ENCODE peak calls at places on chromosomes 6 and 20, in nine cellular contexts. One of them, this sample, is unnamed.

GRCh38 chr6:161750677-161751076 is 476.8 kb upstream of the AGPAT4 start:
- DNase-seq in psoas muscle: no peak
- DNase-seq in heart right ventricle: no peak
- DNase-seq in GM10248: no peak
- DNase-seq in nephron progenitor cell: no peak
- DNase-seq in fibroblast of the aortic adventitia: peak
- DNase-seq in mesothelial cell of epicardium: no peak
- DNase-seq in astrocyte of the spinal cord: no peak
- DNase-seq in uterus: no peak
- DNase-seq in this sample: no peak

GRCh38 chr20:49219924-49220831 is 962 bp downstream of the DDX27 start:
- DNase-seq in psoas muscle: no peak
- DNase-seq in heart right ventricle: no peak
- DNase-seq in GM10248: no peak
- DNase-seq in nephron progenitor cell: no peak
- DNase-seq in fibroblast of the aortic adventitia: peak
- DNase-seq in mesothelial cell of epicardium: no peak
- DNase-seq in astrocyte of the spinal cord: no peak
- DNase-seq in uterus: no peak
- DNase-seq in this sample: no peak

GRCh38 chr6:128057541-128058335 is 156.9 kb upstream of the THEMIS start:
- DNase-seq in psoas muscle: no peak
- DNase-seq in heart right ventricle: no peak
- DNase-seq in GM10248: no peak
- DNase-seq in nephron progenitor cell: no peak
- DNase-seq in fibroblast of the aortic adventitia: peak
- DNase-seq in mesothelial cell of epicardium: no peak
- DNase-seq in astrocyte of the spinal cord: no peak
- DNase-seq in uterus: no peak
- DNase-seq in this sample: no peak

GRCh38 chr6:31005249-31006020 is 4.8 kb upstream of the MUC22 start:
- DNase-seq in psoas muscle: peak
- DNase-seq in heart right ventricle: peak
- DNase-seq in GM10248: no peak
- DNase-seq in nephron progenitor cell: no peak
- DNase-seq in fibroblast of the aortic adventitia: no peak
- DNase-seq in mesothelial cell of epicardium: no peak
- DNase-seq in astrocyte of the spinal cord: no peak
- DNase-seq in uterus: no peak
- DNase-seq in this sample: no peak

GRCh38 chr20:45288860-45289259 is 17.8 kb upstream of the RBPJL start:
- DNase-seq in psoas muscle: no peak
- DNase-seq in heart right ventricle: no peak
- DNase-seq in GM10248: no peak
- DNase-seq in nephron progenitor cell: no peak
- DNase-seq in fibroblast of the aortic adventitia: no peak
- DNase-seq in mesothelial cell of epicardium: no peak
- DNase-seq in astrocyte of the spinal cord: no peak
- DNase-seq in uterus: no peak
- DNase-seq in this sample: no peak

GRCh38 chr6:158072083-158072721 is 90.5 kb downstream of the SYNJ2 start:
- DNase-seq in psoas muscle: peak
- DNase-seq in heart right ventricle: peak
- DNase-seq in GM10248: peak
- DNase-seq in nephron progenitor cell: peak
- DNase-seq in fibroblast of the aortic adventitia: peak
- DNase-seq in mesothelial cell of epicardium: peak
- DNase-seq in astrocyte of the spinal cord: peak
- DNase-seq in uterus: peak
- DNase-seq in this sample: no peak

GRCh38 chr6:72175936-72176335 is 289.6 kb downstream of the RIMS1 start:
- DNase-seq in psoas muscle: no peak
- DNase-seq in heart right ventricle: no peak
- DNase-seq in GM10248: no peak
- DNase-seq in nephron progenitor cell: no peak
- DNase-seq in fibroblast of the aortic adventitia: peak
- DNase-seq in mesothelial cell of epicardium: no peak
- DNase-seq in astrocyte of the spinal cord: no peak
- DNase-seq in uterus: no peak
- DNase-seq in this sample: no peak

GRCh38 chr20:31715766-31716165 is 6.9 kb downstream of the BCL2L1 start:
- DNase-seq in psoas muscle: no peak
- DNase-seq in heart right ventricle: no peak
- DNase-seq in GM10248: no peak
- DNase-seq in nephron progenitor cell: no peak
- DNase-seq in fibroblast of the aortic adventitia: no peak
- DNase-seq in mesothelial cell of epicardium: no peak
- DNase-seq in astrocyte of the spinal cord: no peak
- DNase-seq in uterus: no peak
- DNase-seq in this sample: no peak

GRCh38 chr20:9498322-9498721 is 16.1 kb upstream of the LAMP5 start:
- DNase-seq in psoas muscle: no peak
- DNase-seq in heart right ventricle: no peak
- DNase-seq in GM10248: no peak
- DNase-seq in nephron progenitor cell: no peak
- DNase-seq in fibroblast of the aortic adventitia: peak
- DNase-seq in mesothelial cell of epicardium: no peak
- DNase-seq in astrocyte of the spinal cord: no peak
- DNase-seq in uterus: no peak
- DNase-seq in this sample: no peak

GRCh38 chr6:107957165-107957908 is 671 bp downstream of the SEC63 start:
- DNase-seq in psoas muscle: peak
- DNase-seq in heart right ventricle: peak
- DNase-seq in GM10248: peak
- DNase-seq in nephron progenitor cell: peak
- DNase-seq in fibroblast of the aortic adventitia: peak
- DNase-seq in mesothelial cell of epicardium: peak
- DNase-seq in astrocyte of the spinal cord: peak
- DNase-seq in uterus: peak
- DNase-seq in this sample: peak

GRCh38 chr6:12245763-12246720 is 44.1 kb upstream of the EDN1 start:
- DNase-seq in psoas muscle: no peak
- DNase-seq in heart right ventricle: no peak
- DNase-seq in GM10248: no peak
- DNase-seq in nephron progenitor cell: no peak
- DNase-seq in fibroblast of the aortic adventitia: no peak
- DNase-seq in mesothelial cell of epicardium: no peak
- DNase-seq in astrocyte of the spinal cord: peak
- DNase-seq in uterus: no peak
- DNase-seq in this sample: no peak

GRCh38 chr20:16005612-16006493 is 567.4 kb downstream of the KIF16B start:
- DNase-seq in psoas muscle: no peak
- DNase-seq in heart right ventricle: no peak
- DNase-seq in GM10248: no peak
- DNase-seq in nephron progenitor cell: no peak
- DNase-seq in fibroblast of the aortic adventitia: no peak
- DNase-seq in mesothelial cell of epicardium: no peak
- DNase-seq in astrocyte of the spinal cord: no peak
- DNase-seq in uterus: no peak
- DNase-seq in this sample: no peak

GRCh38 chr20:57087705-57088104 is 178.7 kb downstream of the BMP7 start:
- DNase-seq in psoas muscle: no peak
- DNase-seq in heart right ventricle: no peak
- DNase-seq in GM10248: no peak
- DNase-seq in nephron progenitor cell: no peak
- DNase-seq in fibroblast of the aortic adventitia: no peak
- DNase-seq in mesothelial cell of epicardium: no peak
- DNase-seq in astrocyte of the spinal cord: no peak
- DNase-seq in uterus: no peak
- DNase-seq in this sample: no peak

GRCh38 chr20:57086066-57086465 is 180.4 kb downstream of the BMP7 start:
- DNase-seq in psoas muscle: no peak
- DNase-seq in heart right ventricle: no peak
- DNase-seq in GM10248: no peak
- DNase-seq in nephron progenitor cell: no peak
- DNase-seq in fibroblast of the aortic adventitia: no peak
- DNase-seq in mesothelial cell of epicardium: no peak
- DNase-seq in astrocyte of the spinal cord: no peak
- DNase-seq in uterus: no peak
- DNase-seq in this sample: no peak

GRCh38 chr20:57088436-57088835 is 178.0 kb downstream of the BMP7 start:
- DNase-seq in psoas muscle: no peak
- DNase-seq in heart right ventricle: no peak
- DNase-seq in GM10248: no peak
- DNase-seq in nephron progenitor cell: no peak
- DNase-seq in fibroblast of the aortic adventitia: no peak
- DNase-seq in mesothelial cell of epicardium: no peak
- DNase-seq in astrocyte of the spinal cord: no peak
- DNase-seq in uterus: no peak
- DNase-seq in this sample: no peak

GRCh38 chr20:57089701-57090144 is 176.7 kb downstream of the BMP7 start:
- DNase-seq in psoas muscle: peak
- DNase-seq in heart right ventricle: peak
- DNase-seq in GM10248: peak
- DNase-seq in nephron progenitor cell: peak
- DNase-seq in fibroblast of the aortic adventitia: peak
- DNase-seq in mesothelial cell of epicardium: peak
- DNase-seq in astrocyte of the spinal cord: peak
- DNase-seq in uterus: peak
- DNase-seq in this sample: peak

DNA sequence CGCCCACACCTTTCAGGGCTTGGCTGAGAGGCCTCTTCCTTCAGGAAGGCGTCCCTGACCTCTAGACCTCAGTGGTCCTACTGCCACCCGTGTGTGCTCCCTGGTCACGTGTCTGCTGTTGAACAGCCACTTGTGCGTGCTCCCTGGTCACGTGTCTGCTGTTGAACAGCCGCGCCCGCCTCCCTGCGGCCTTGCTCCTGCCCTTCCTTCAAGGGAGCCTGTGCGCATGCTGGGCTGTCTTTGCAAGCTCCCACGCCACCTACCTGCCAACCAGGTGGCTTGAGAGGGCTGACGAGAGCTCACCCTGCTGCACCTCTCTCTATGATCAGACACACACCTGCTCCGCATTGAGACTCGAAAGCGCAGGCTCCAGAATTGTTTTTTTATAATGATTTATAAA is 179.3 kb downstream of the BMP7 start:
- DNase-seq in psoas muscle: no peak
- DNase-seq in heart right ventricle: no peak
- DNase-seq in GM10248: no peak
- DNase-seq in nephron progenitor cell: no peak
- DNase-seq in fibroblast of the aortic adventitia: no peak
- DNase-seq in mesothelial cell of epicardium: no peak
- DNase-seq in astrocyte of the spinal cord: no peak
- DNase-seq in uterus: no peak
- DNase-seq in this sample: no peak
- TF ChIP-seq CTCF in psoas muscle: no peak
- TF ChIP-seq CTCF in heart right ventricle: no peak
- TF ChIP-seq CTCF in GM10248: no peak
- TF ChIP-seq CTCF in nephron progenitor cell: no peak
- TF ChIP-seq CTCF in fibroblast of the aortic adventitia: no peak
- TF ChIP-seq CTCF in mesothelial cell of epicardium: no peak
- TF ChIP-seq CTCF in astrocyte of the spinal cord: no peak
- TF ChIP-seq CTCF in uterus: no peak
- TF ChIP-seq CTCF in this sample: no peak

GRCh38 chr6:110542311-110543024 is 66.1 kb upstream of the SLC22A16 start:
- DNase-seq in psoas muscle: no peak
- DNase-seq in heart right ventricle: peak
- DNase-seq in GM10248: no peak
- DNase-seq in nephron progenitor cell: no peak
- DNase-seq in fibroblast of the aortic adventitia: peak
- DNase-seq in mesothelial cell of epicardium: no peak
- DNase-seq in astrocyte of the spinal cord: no peak
- DNase-seq in uterus: no peak
- DNase-seq in this sample: no peak
- TF ChIP-seq CTCF in psoas muscle: no peak
- TF ChIP-seq CTCF in heart right ventricle: no peak
- TF ChIP-seq CTCF in GM10248: no peak
- TF ChIP-seq CTCF in nephron progenitor cell: no peak
- TF ChIP-seq CTCF in fibroblast of the aortic adventitia: no peak
- TF ChIP-seq CTCF in mesothelial cell of epicardium: no peak
- TF ChIP-seq CTCF in astrocyte of the spinal cord: no peak
- TF ChIP-seq CTCF in uterus: no peak
- TF ChIP-seq CTCF in this sample: no peak

GRCh38 chr6:126625019-126625418 is 285.1 kb downstream of the CENPW start:
- DNase-seq in psoas muscle: no peak
- DNase-seq in heart right ventricle: no peak
- DNase-seq in GM10248: no peak
- DNase-seq in nephron progenitor cell: peak
- DNase-seq in fibroblast of the aortic adventitia: peak
- DNase-seq in mesothelial cell of epicardium: no peak
- DNase-seq in astrocyte of the spinal cord: peak
- DNase-seq in uterus: no peak
- DNase-seq in this sample: no peak

GRCh38 chr6:126632271-126632670 is 292.4 kb downstream of the CENPW start:
- DNase-seq in psoas muscle: no peak
- DNase-seq in heart right ventricle: no peak
- DNase-seq in GM10248: no peak
- DNase-seq in nephron progenitor cell: no peak
- DNase-seq in fibroblast of the aortic adventitia: no peak
- DNase-seq in mesothelial cell of epicardium: no peak
- DNase-seq in astrocyte of the spinal cord: no peak
- DNase-seq in uterus: no peak
- DNase-seq in this sample: no peak

GRCh38 chr6:126631343-126631742 is 291.4 kb downstream of the CENPW start:
- DNase-seq in psoas muscle: no peak
- DNase-seq in heart right ventricle: no peak
- DNase-seq in GM10248: no peak
- DNase-seq in nephron progenitor cell: no peak
- DNase-seq in fibroblast of the aortic adventitia: peak
- DNase-seq in mesothelial cell of epicardium: no peak
- DNase-seq in astrocyte of the spinal cord: no peak
- DNase-seq in uterus: peak
- DNase-seq in this sample: no peak

GRCh38 chr6:126633362-126633761 is 293.4 kb downstream of the CENPW start:
- DNase-seq in psoas muscle: no peak
- DNase-seq in heart right ventricle: no peak
- DNase-seq in GM10248: no peak
- DNase-seq in nephron progenitor cell: no peak
- DNase-seq in fibroblast of the aortic adventitia: peak
- DNase-seq in mesothelial cell of epicardium: no peak
- DNase-seq in astrocyte of the spinal cord: no peak
- DNase-seq in uterus: no peak
- DNase-seq in this sample: no peak

GRCh38 chr6:126628125-126628524 is 288.2 kb downstream of the CENPW start:
- DNase-seq in psoas muscle: no peak
- DNase-seq in heart right ventricle: no peak
- DNase-seq in GM10248: no peak
- DNase-seq in nephron progenitor cell: no peak
- DNase-seq in fibroblast of the aortic adventitia: no peak
- DNase-seq in mesothelial cell of epicardium: no peak
- DNase-seq in astrocyte of the spinal cord: no peak
- DNase-seq in uterus: no peak
- DNase-seq in this sample: no peak
- TF ChIP-seq CTCF in psoas muscle: no peak
- TF ChIP-seq CTCF in heart right ventricle: no peak
- TF ChIP-seq CTCF in GM10248: no peak
- TF ChIP-seq CTCF in nephron progenitor cell: no peak
- TF ChIP-seq CTCF in fibroblast of the aortic adventitia: no peak
- TF ChIP-seq CTCF in mesothelial cell of epicardium: no peak
- TF ChIP-seq CTCF in astrocyte of the spinal cord: no peak
- TF ChIP-seq CTCF in uterus: no peak
- TF ChIP-seq CTCF in this sample: peak

GRCh38 chr6:93418448-93419303 is 683 bp downstream of the EPHA7 start:
- DNase-seq in psoas muscle: peak
- DNase-seq in heart right ventricle: peak
- DNase-seq in GM10248: peak
- DNase-seq in nephron progenitor cell: peak
- DNase-seq in fibroblast of the aortic adventitia: no peak
- DNase-seq in mesothelial cell of epicardium: peak
- DNase-seq in astrocyte of the spinal cord: peak
- DNase-seq in uterus: peak
- DNase-seq in this sample: peak
- TF ChIP-seq CTCF in psoas muscle: no peak
- TF ChIP-seq CTCF in heart right ventricle: no peak
- TF ChIP-seq CTCF in GM10248: no peak
- TF ChIP-seq CTCF in nephron progenitor cell: no peak
- TF ChIP-seq CTCF in fibroblast of the aortic adventitia: no peak
- TF ChIP-seq CTCF in mesothelial cell of epicardium: no peak
- TF ChIP-seq CTCF in astrocyte of the spinal cord: peak
- TF ChIP-seq CTCF in uterus: no peak
- TF ChIP-seq CTCF in this sample: no peak